ENCODE peak calls at places on chromosomes 13 and 19, in seven cellular contexts. I, M, Z, N, O, S and G are unnamed samples. For H3K36me3, the result is how much of the 10 kb centered on the place peaks cover.

GRCh38 chr13:98524793-98525192 is 52.1 kb downstream of the STK24 start:
- DNase-seq in I (no peak), M (no peak), Z (no peak), N (no peak), O (no peak), S (no peak), G (no peak)

GRCh38 chr19:52626915-52627314 is 11.2 kb downstream of the ZNF83 start:
- DNase-seq in I (no peak), M (peak), Z (no peak), N (no peak), O (no peak), S (no peak), G (no peak)

GRCh38 chr19:17264641-17264979 is at the start of gene USHBP1:
- DNase-seq in I (peak), M (no peak), Z (no peak), N (no peak), O (no peak), S (peak), G (no peak)

GRCh38 chr13:97012251-97013048 is 18.2 kb upstream of the OXGR1 start:
- DNase-seq in I (no peak), M (no peak), Z (no peak), N (no peak), O (no peak), S (no peak), G (no peak)

GRCh38 chr19:58559275-58560006 is 1.0 kb upstream of the UBE2M start:
- DNase-seq in I (peak), M (peak), Z (peak), N (peak), O (peak), S (peak), G (peak)

GRCh38 chr19:10701955-10702307 is 692 bp downstream of the QTRT1 start:
- DNase-seq in I (peak), M (peak), Z (no peak), N (no peak), O (peak), S (peak), G (no peak)

GRCh38 chr13:20401586-20401957 is 124.1 kb downstream of the CRYL1 start:
- DNase-seq in I (no peak), M (no peak), Z (no peak), N (no peak), O (no peak), S (no peak), G (no peak)

GRCh38 chr13:99058527-99059495 is 80.9 kb upstream of the DOCK9 start:
- DNase-seq in I (no peak), M (no peak), Z (no peak), N (no peak), O (no peak), S (no peak), G (no peak)

GRCh38 chr13:67383358-67383757 is 153.2 kb upstream of the PCDH9 start:
- DNase-seq in I (no peak), M (no peak), Z (no peak), N (no peak), O (no peak), S (peak), G (peak)

GRCh38 chr13:111074826-111075225 is 40.3 kb upstream of the ARHGEF7 start:
- DNase-seq in I (no peak), M (no peak), Z (no peak), N (no peak), O (no peak), S (no peak), G (no peak)

GRCh38 chr13:32537580-32538233 is 888 bp downstream of the N4BP2L2 start:
- DNase-seq in I (peak), M (peak), Z (no peak), N (peak), O (no peak), S (no peak), G (no peak)

GRCh38 chr19:40596608-40597328 is 4.4 kb upstream of the LTBP4 start:
- DNase-seq in I (peak), M (peak), Z (no peak), N (peak), O (peak), S (peak), G (no peak)

GRCh38 chr19:41323430-41324125 is 13.6 kb downstream of the CCDC97 start:
- DNase-seq in I (peak), M (peak), Z (no peak), N (no peak), O (peak), S (peak), G (no peak)

GRCh38 chr19:34193439-34193838 is 21.1 kb downstream of the LSM14A start:
- DNase-seq in I (no peak), M (no peak), Z (no peak), N (no peak), O (no peak), S (no peak), G (no peak)

GRCh38 chr13:89688908-89689307 is 1658.6 kb upstream of the MIR17HG start:
- DNase-seq in I (no peak), M (no peak), Z (no peak), N (no peak), O (no peak), S (no peak), G (no peak)

DNA sequence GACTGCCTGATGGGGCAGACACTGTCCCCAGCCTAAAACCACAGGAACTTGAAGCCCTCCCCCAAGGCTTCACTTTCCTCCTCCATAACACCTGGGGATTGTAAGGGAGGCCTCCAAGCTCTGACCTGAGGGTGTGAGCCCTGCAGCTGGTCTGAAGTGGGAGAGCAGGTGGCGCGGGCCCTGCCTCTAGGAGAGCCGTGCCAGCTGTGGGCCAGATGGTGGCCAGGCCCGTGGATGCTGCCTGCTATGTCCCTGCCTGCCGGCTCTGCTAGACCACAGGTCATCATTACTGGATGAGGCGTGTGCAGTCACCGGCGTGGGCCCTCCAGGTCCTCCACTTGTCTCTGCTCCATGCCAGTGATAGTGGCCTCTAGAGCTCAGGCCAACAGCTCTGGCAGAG is 3.5 kb upstream of the KLHL26 start:
- DNase-seq in I (no peak), M (no peak), Z (no peak), N (no peak), O (peak), S (no peak), G (no peak)
- H3K36me3 ChIP-seq in I (under half), M (under half), Z (under half), N (under half), O (under half), S (under half), G (under half)

GRCh38 chr19:6060600-6061391 is 49.5 kb downstream of the RFX2 start:
- DNase-seq in I (no peak), M (peak), Z (no peak), N (no peak), O (peak), S (no peak), G (no peak)
- H3K27ac ChIP-seq in I (no peak), M (peak), Z (no peak), N (no peak), O (peak), S (no peak), G (no peak)

GRCh38 chr19:37928527-37929286 is 21.7 kb downstream of the SIPA1L3 start:
- DNase-seq in I (peak), M (no peak), Z (peak), N (no peak), O (no peak), S (no peak), G (no peak)
- TF ChIP-seq REST in I (no peak), M (no peak), Z (no peak), N (no peak), O (no peak), S (no peak), G (no peak)

DNA sequence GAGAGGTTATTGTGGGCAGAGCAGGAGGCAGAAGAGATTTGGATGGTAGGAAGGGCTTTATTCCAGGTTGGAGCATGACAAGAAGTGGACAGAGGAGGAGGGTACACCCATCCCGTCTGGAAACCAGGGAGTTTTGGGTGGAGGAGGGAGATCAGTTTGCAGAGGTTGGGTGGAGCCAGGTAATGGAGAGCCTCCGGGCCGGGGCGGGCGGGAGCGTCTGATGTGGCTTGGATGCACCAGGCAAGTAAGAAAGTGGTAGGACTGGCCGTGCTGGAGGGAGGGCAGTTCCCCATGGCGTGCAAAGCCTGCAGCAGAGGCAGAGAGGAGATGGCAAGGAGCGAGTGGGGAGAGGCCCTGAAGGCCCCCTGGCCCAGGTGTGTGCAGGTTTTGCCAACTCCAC is 10.9 kb downstream of the IGFLR1 start:
- DNase-seq in I (no peak), M (no peak), Z (no peak), N (no peak), O (no peak), S (no peak), G (no peak)
- H3K36me3 ChIP-seq in I (under half), M (half or more), Z (under half), N (under half), O (under half), S (half or more), G (under half)

DNA sequence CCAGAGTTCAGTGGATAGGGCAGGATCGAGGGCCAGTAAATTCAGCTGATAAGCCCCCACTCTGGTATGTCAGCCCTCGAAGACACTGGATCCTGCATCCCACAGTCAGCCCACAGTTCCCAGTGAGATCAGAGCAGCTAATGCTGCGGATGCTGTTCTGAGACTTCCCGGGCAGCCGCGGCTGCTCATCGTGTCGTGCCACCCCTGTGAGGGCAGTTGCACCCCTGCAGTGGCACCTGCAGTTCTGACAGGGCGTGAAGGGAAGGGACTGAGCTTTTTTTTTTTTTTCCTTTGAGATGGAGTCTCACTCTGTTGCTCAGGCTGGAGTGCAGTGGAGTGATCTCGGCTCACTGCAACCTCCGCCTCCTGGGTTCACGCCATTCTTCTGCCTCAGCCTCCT is 7.5 kb upstream of the EPN1 start:
- DNase-seq in I (no peak), M (no peak), Z (no peak), N (no peak), O (no peak), S (no peak), G (no peak)
- H3K27ac ChIP-seq in I (no peak), M (no peak), Z (no peak), N (no peak), O (no peak), S (no peak), G (peak)

GRCh38 chr19:1469936-1470863 is 8.8 kb downstream of the C19orf25 start:
- DNase-seq in I (peak), M (peak), Z (no peak), N (peak), O (no peak), S (no peak), G (no peak)
- TF ChIP-seq REST in I (no peak), M (no peak), Z (no peak), N (no peak), O (no peak), S (no peak), G (no peak)

GRCh38 chr19:44332145-44332544 is 24.3 kb downstream of the ZNF112 start:
- DNase-seq in I (no peak), M (no peak), Z (no peak), N (no peak), O (no peak), S (no peak), G (no peak)
- H3K36me3 ChIP-seq in I (half or more), M (under half), Z (under half), N (under half), O (half or more), S (under half), G (under half)

GRCh38 chr13:80276371-80277289 is 64.3 kb downstream of the SPRY2 start:
- DNase-seq in I (peak), M (no peak), Z (no peak), N (no peak), O (no peak), S (peak), G (no peak)
- H3K27ac ChIP-seq in I (peak), M (no peak), Z (no peak), N (no peak), O (no peak), S (no peak), G (peak)

DNA sequence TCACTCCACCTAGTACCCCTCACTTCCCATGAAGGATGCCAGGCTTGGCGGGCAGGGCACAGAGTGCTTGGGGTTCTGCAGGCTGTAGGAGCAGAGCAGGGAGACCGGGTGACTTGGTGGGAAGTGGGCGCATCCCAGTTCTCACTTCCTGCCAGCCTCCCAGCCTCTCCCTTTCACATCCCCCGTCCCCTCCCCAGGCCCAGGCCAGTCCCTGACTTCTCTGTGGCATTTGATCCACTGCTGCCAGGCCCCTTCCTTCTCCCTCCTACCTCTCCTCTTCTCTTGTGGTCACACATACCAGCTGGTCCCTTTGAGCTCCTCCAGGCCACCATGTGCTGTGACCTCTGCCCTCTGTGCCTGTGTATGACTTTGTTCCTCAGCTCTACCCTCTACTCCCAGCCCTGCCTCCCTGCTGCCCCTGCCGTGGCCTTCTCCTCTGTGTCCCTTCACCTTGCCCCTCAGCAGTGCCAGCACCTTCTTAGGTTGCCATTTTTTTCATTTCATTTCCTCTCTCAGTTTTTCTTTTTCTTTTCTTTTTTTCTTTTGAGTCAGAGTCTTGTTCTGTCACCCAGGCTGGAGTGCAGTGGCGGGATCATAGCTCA is 19.5 kb downstream of the MYO1F start:
- DNase-seq in I (no peak), M (no peak), Z (no peak), N (no peak), O (no peak), S (no peak), G (no peak)
- TF ChIP-seq REST in I (no peak), M (no peak), Z (no peak), N (no peak), O (no peak), S (no peak), G (no peak)

GRCh38 chr19:33000510-33000909 is 28.5 kb downstream of the FAAP24 start:
- DNase-seq in I (no peak), M (no peak), Z (no peak), N (no peak), O (no peak), S (no peak), G (no peak)

GRCh38 chr19:33000910-33001309 is 28.9 kb downstream of the FAAP24 start:
- DNase-seq in I (no peak), M (no peak), Z (no peak), N (no peak), O (no peak), S (no peak), G (no peak)

GRCh38 chr19:32997716-32998355 is 25.8 kb downstream of the FAAP24 start:
- DNase-seq in I (no peak), M (no peak), Z (no peak), N (no peak), O (no peak), S (no peak), G (no peak)

DNA sequence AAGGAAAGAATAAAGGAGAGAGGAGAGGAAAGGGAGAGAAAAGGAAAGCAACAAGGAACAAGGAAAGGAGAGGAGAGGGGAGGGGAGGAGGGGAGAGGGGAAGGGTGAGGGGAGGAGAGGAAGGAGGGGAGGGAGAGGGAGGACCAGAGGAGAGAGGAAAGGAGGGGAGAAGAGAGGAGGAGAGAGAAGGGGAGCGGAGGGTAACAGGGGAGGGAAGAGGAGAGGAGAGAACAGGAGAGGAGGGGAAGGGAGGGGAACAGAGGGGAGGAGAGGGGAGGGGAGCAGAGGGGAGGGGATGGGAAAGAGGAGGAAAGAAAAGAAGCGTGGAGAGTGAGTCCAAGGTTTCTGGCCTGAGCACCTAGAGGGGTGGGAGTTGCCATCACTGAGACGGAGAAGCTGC is 26.7 kb downstream of the FAAP24 start:
- DNase-seq in I (no peak), M (no peak), Z (no peak), N (no peak), O (no peak), S (no peak), G (no peak)
- H3K36me3 ChIP-seq in I (under half), M (under half), Z (under half), N (under half), O (under half), S (under half), G (under half)